ENCODE peak calls at places on chromosomes 6 and 20, in five cellular contexts. L is A549, N is K562, T is GM12878, W is HepG2. Y is an unnamed sample.

GRCh38 chr6:14361956-14362587 is 244.5 kb downstream of the CD83 start:
- DNase-seq in W (no peak), T (no peak), L (no peak), N (no peak), Y (no peak)

GRCh38 chr6:1893470-1894130 is 283.9 kb downstream of the FOXC1 start:
- DNase-seq in T (no peak), L (no peak), N (peak; percentile 18), W (no peak), Y (peak; percentile 69)

GRCh38 chr6:4664117-4664626 is 112.0 kb upstream of the CDYL start:
- DNase-seq in T (no peak), L (no peak), W (no peak), N (peak; percentile 45), Y (no peak)

GRCh38 chr20:54174452-54175175 is 828 bp upstream of the CYP24A1 start:
- DNase-seq in W (peak; percentile 56), T (no peak), N (no peak), L (peak; percentile 46), Y (peak; percentile 31)

GRCh38 chr6:43773050-43773956 is 3.3 kb downstream of the VEGFA start:
- DNase-seq in N (peak; percentile 83), T (no peak), L (peak; percentile 90), W (peak; percentile 64), Y (peak; percentile 80)

GRCh38 chr6:149028767-149029405 is 282.1 kb downstream of the UST start:
- DNase-seq in T (peak; percentile 72), N (peak; percentile 74), L (peak; percentile 32), W (peak; percentile 96), Y (peak; percentile 90)

GRCh38 chr6:14464049-14464448 is 346.5 kb downstream of the CD83 start:
- DNase-seq in L (no peak), W (no peak), T (no peak), N (peak; percentile 69), Y (peak; percentile 64)

GRCh38 chr6:149960488-149960887 is 3.3 kb upstream of the ULBP1 start:
- DNase-seq in W (no peak), N (no peak), T (no peak), L (no peak), Y (no peak)

GRCh38 chr6:96197241-96197640 is 181.5 kb downstream of the FUT9 start:
- DNase-seq in T (no peak), L (no peak), N (no peak), W (no peak), Y (no peak)

GRCh38 chr6:111480988-111481830 is 1.8 kb downstream of the REV3L start:
- DNase-seq in L (no peak), W (no peak), T (no peak), N (no peak), Y (no peak)

GRCh38 chr20:45972500-45973183 is 639 bp upstream of the ZNF335 start:
- DNase-seq in N (no peak), L (no peak), W (no peak), T (no peak), Y (peak; percentile 96)

GRCh38 chr20:25271486-25272222 is 23.8 kb downstream of the PYGB start:
- DNase-seq in L (no peak), T (no peak), W (no peak), N (no peak), Y (no peak)

GRCh38 chr6:78835817-78836216 is 31.5 kb upstream of the IRAK1BP1 start:
- DNase-seq in W (no peak), T (no peak), N (no peak), L (no peak), Y (no peak)

GRCh38 chr20:33444797-33445560 is 1.4 kb upstream of the SNTA1 start:
- DNase-seq in L (no peak), W (peak; percentile 75), T (no peak), N (no peak), Y (peak; percentile 46)

GRCh38 chr6:82521369-82521768 is 157.8 kb downstream of the TPBG start:
- DNase-seq in N (no peak), T (no peak), W (no peak), L (no peak), Y (no peak)

GRCh38 chr6:80460396-80460912 is 354.0 kb downstream of the BCKDHB start:
- DNase-seq in L (no peak), T (no peak), W (no peak), N (no peak), Y (no peak)

GRCh38 chr20:50838707-50839385 is 44.0 kb downstream of the BCAS4 start:
- DNase-seq in L (no peak), W (no peak), N (peak; percentile 37), T (no peak), Y (no peak)

GRCh38 chr20:60262967-60263603 is 304.9 kb downstream of the CDH26 start:
- DNase-seq in L (peak; percentile 30), W (peak; percentile 29), N (peak; percentile 73), T (no peak), Y (peak; percentile 58)

GRCh38 chr6:44926556-44926955 is 401.6 kb upstream of the RUNX2 start:
- DNase-seq in T (no peak), L (no peak), W (no peak), N (no peak), Y (no peak)

GRCh38 chr6:53837875-53838806 is 43.3 kb downstream of the LRRC1 start:
- DNase-seq in W (no peak), N (no peak), L (no peak), T (no peak), Y (no peak)

GRCh38 chr6:147561742-147562141 is 53.3 kb downstream of the SAMD5 start:
- DNase-seq in N (no peak), T (no peak), W (no peak), L (no peak), Y (no peak)

GRCh38 chr20:37336369-37337207 is 9.4 kb upstream of the SRC start:
- DNase-seq in W (no peak), N (peak; percentile 70), L (no peak), T (peak; percentile 94), Y (peak; percentile 59)

GRCh38 chr6:148342146-148343027 is at the start of gene SASH1:
- DNase-seq in W (peak; percentile 96), N (no peak), T (peak; percentile 5), L (peak; percentile 48), Y (peak; percentile 97)

GRCh38 chr6:169169941-169170582 is 83.6 kb downstream of the THBS2 start:
- DNase-seq in N (no peak), W (no peak), T (no peak), L (no peak), Y (no peak)

GRCh38 chr20:51497542-51498467 is 44.7 kb downstream of the NFATC2 start:
- DNase-seq in W (no peak), T (peak; percentile 26), N (no peak), L (no peak), Y (no peak)

GRCh38 chr6:3841066-3841454 is 8.1 kb upstream of the FAM50B start:
- DNase-seq in N (no peak), L (no peak), T (no peak), W (peak; percentile 90), Y (no peak)

GRCh38 chr20:19976595-19977372 is 40.4 kb upstream of the NAA20 start:
- DNase-seq in W (peak; percentile 90), N (no peak), T (no peak), L (peak; percentile 79), Y (no peak)

GRCh38 chr6:128518531-128519131 is 1.8 kb downstream of the PTPRK start:
- DNase-seq in N (no peak), W (no peak), T (no peak), L (no peak), Y (no peak)

GRCh38 chr6:157762636-157763035 is 60.4 kb upstream of the SNX9 start:
- DNase-seq in L (no peak), W (peak; percentile 35), N (peak; percentile 49), T (no peak), Y (no peak)

GRCh38 chr6:124867126-124867525 is 95.1 kb upstream of the RNF217 start:
- DNase-seq in N (no peak), L (no peak), W (no peak), T (no peak), Y (no peak)

GRCh38 chr6:111992851-111993250 is 61.1 kb upstream of the CCN6 start:
- DNase-seq in N (no peak), W (no peak), L (no peak), T (no peak), Y (no peak)

GRCh38 chr6:29967379-29968010 is 25.2 kb downstream of the HLA-A start:
- DNase-seq in T (peak; percentile 11), W (peak; percentile 81), N (peak; percentile 78), L (no peak), Y (no peak)

GRCh38 chr20:44970243-44970757 is 4.0 kb downstream of the STK4 start:
- DNase-seq in L (no peak), N (no peak), T (no peak), W (no peak), Y (no peak)

DNA sequence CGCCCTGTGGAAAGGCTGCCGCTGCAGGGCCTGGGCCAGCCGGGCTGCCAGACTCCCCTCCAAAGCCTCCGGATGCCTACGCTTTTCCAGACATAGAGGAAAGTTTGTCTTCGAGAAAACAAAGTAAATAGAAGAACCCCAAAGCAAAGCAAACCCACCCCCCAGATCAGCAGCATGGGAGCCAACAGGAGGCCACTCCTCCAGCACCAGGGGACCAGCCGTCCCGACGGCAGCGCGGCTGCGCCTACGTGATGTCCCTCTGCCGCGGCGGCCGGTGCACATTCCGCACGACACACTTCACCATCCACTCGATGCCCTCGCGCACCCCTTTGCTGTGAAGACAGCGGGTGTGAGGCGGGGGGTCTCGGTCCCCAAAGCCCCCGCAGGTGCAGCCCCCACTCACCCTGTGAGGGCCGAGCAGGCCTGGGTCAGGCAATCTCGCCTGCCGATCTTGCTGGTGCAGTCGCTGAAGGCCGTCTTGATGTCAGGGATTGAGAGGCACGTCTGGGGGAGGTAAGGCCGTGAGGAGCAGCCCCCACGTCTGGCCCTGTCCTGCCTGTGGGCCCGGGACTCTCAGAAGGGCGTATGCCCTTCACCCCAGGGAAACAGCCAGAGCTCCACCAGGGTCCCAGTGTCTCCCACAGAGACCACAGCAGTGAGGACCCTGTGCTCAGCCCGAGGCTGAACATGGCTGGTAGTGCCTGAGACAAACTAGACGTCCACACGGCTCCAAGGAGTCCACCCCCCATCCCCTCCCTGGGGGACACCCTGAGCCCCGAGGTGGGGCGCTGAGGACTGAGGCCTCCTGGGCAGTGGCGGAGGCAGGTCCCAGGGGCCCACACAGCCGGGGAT is 4.0 kb downstream of the TNFRSF6B start:
- DNase-seq in T (no peak), W (no peak), L (no peak), N (no peak), Y (no peak)
- TF ChIP-seq JUNB in T (no peak), W (no peak), L (no peak), N (no peak), Y (no peak)

GRCh38 chr6:6843057-6843627 is 254.6 kb downstream of the LY86 start:
- DNase-seq in N (no peak), T (no peak), L (peak; percentile 10), W (no peak), Y (no peak)
- TF ChIP-seq JUNB in N (no peak), T (no peak), L (no peak), W (no peak), Y (no peak)

DNA sequence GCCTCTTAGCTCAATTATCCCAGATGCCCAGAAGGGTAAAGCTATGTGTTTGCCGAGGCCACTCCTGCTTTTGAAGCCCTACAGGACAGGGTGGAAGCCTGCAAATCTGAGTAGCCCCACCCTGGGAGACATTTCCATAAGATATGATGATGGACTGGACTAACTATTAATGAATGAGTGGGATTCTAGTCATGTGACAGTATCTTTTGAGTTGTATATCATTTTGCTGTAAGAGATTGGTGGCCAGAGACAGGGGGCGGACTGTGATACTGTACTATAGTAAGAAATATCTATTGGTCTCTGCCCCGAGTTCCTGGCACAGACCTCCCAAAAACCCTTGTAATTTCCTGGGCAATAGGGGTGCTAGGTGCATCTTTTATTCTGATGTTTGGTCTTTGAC is 10.5 kb upstream of the SLC22A2 start:
- DNase-seq in L (no peak), T (no peak), N (no peak), W (no peak), Y (no peak)
- TF ChIP-seq JUNB in L (no peak), T (no peak), N (no peak), W (no peak), Y (no peak)

GRCh38 chr6:156427345-156427744 is 349.8 kb upstream of the ARID1B start:
- DNase-seq in T (no peak), L (peak; percentile 3), N (no peak), W (no peak), Y (no peak)
- TF ChIP-seq JUNB in T (no peak), L (no peak), N (no peak), W (no peak), Y (no peak)